ENCODE peak calls at places on chromosomes 16 and 17, in eight cellular contexts. W is AG10803, R is mesendoderm, X is uterus, A is tibial artery, K is neuronal stem cell, Y is MM.1S, C is hepatocyte. L is an unnamed sample.

GRCh38 chr16:24729967-24730815 is 740 bp downstream of the TNRC6A start:
- DNase-seq in C (peak), X (peak), R (peak), Y (peak), A (no peak), W (no peak), K (peak), L (no peak)

GRCh38 chr17:70329751-70330150 is 160.4 kb downstream of the KCNJ2 start:
- DNase-seq in Y (no peak), R (no peak), K (no peak), W (no peak), A (no peak), C (no peak), X (no peak), L (no peak)

GRCh38 chr17:80248001-80248893 is 12.4 kb upstream of the RNF213 start:
- DNase-seq in Y (no peak), A (peak), X (no peak), W (no peak), K (no peak), R (no peak), C (no peak), L (no peak)

GRCh38 chr17:2049333-2050245 is 5.3 kb upstream of the HIC1 start:
- DNase-seq in K (peak), X (peak), R (peak), W (peak), A (peak), C (peak), Y (peak), L (no peak)

GRCh38 chr17:43457362-43457692 is 26.4 kb upstream of the DHX8 start:
- DNase-seq in Y (no peak), R (no peak), A (no peak), W (no peak), C (no peak), X (no peak), K (no peak), L (no peak)

GRCh38 chr17:80585880-80586279 is 41.2 kb downstream of the RPTOR start:
- DNase-seq in Y (no peak), R (no peak), X (no peak), A (no peak), K (no peak), C (no peak), W (no peak), L (no peak)

GRCh38 chr17:2250140-2251095 is 53.2 kb downstream of the SMG6 start:
- DNase-seq in C (no peak), R (no peak), X (no peak), Y (no peak), K (no peak), A (no peak), W (no peak), L (no peak)

GRCh38 chr17:66493283-66494019 is 191.0 kb downstream of the PRKCA start:
- DNase-seq in X (no peak), A (no peak), R (no peak), K (no peak), W (peak), C (no peak), Y (no peak), L (no peak)

GRCh38 chr16:11016993-11017392 is 72.6 kb downstream of the CLEC16A start:
- DNase-seq in W (peak), K (no peak), Y (no peak), A (no peak), C (peak), X (peak), R (no peak), L (no peak)

GRCh38 chr17:7407033-7407432 is 612 bp upstream of the NLGN2 start:
- DNase-seq in C (no peak), A (no peak), W (no peak), Y (no peak), R (no peak), X (no peak), K (no peak), L (no peak)

GRCh38 chr17:39376434-39376833 is 25.0 kb downstream of the FBXL20 start:
- DNase-seq in Y (no peak), C (no peak), X (no peak), A (no peak), W (peak), K (no peak), R (no peak), L (no peak)

GRCh38 chr16:49828545-49829267 is 27.2 kb downstream of the ZNF423 start:
- DNase-seq in K (no peak), C (no peak), W (no peak), R (no peak), X (no peak), Y (no peak), A (no peak), L (no peak)

GRCh38 chr17:63760771-63761539 is 12.4 kb downstream of the CCDC47 start:
- DNase-seq in C (no peak), W (no peak), K (no peak), Y (no peak), A (no peak), X (no peak), R (peak), L (no peak)

GRCh38 chr17:1038459-1039118 is 41.7 kb downstream of the TIMM22 start:
- DNase-seq in R (peak), X (no peak), C (no peak), A (no peak), Y (no peak), W (no peak), K (no peak), L (no peak)

GRCh38 chr16:24776486-24777220 is 47.2 kb downstream of the TNRC6A start:
- DNase-seq in C (no peak), W (peak), Y (no peak), K (no peak), A (peak), X (no peak), R (no peak), L (no peak)

GRCh38 chr17:48162305-48162934 is 54.9 kb downstream of the SNX11 start:
- DNase-seq in K (no peak), W (no peak), A (no peak), X (no peak), C (no peak), Y (no peak), R (peak), L (no peak)

GRCh38 chr16:85480727-85481101 is 132.4 kb upstream of the GSE1 start:
- DNase-seq in K (no peak), C (no peak), X (no peak), W (no peak), Y (peak), A (no peak), R (no peak), L (no peak)

GRCh38 chr16:85481206-85481605 is 131.9 kb upstream of the GSE1 start:
- DNase-seq in X (no peak), A (no peak), Y (no peak), K (no peak), W (no peak), C (no peak), R (no peak), L (no peak)

GRCh38 chr16:85481738-85482137 is 131.4 kb upstream of the GSE1 start:
- DNase-seq in C (no peak), Y (no peak), A (no peak), R (no peak), X (no peak), W (no peak), K (no peak), L (no peak)

GRCh38 chr16:85477801-85478363 is 135.2 kb upstream of the GSE1 start:
- DNase-seq in C (no peak), A (no peak), Y (no peak), R (no peak), X (no peak), K (no peak), W (no peak), L (no peak)

GRCh38 chr16:85479972-85480726 is 133.0 kb upstream of the GSE1 start:
- DNase-seq in C (peak), K (no peak), A (no peak), Y (peak), W (no peak), R (peak), X (no peak), L (no peak)
- H3K4me3 ChIP-seq in C (no peak), K (no peak), A (no peak), Y (peak), W (no peak), R (no peak), X (no peak), L (no peak)

GRCh38 chr16:70429888-70430666 is 8.8 kb downstream of the ST3GAL2 start:
- DNase-seq in W (no peak), X (no peak), R (no peak), Y (no peak), C (no peak), K (no peak), A (no peak), L (no peak)

GRCh38 chr16:70428178-70428998 is 10.5 kb downstream of the ST3GAL2 start:
- DNase-seq in Y (peak), W (peak), K (no peak), C (peak), R (peak), A (peak), X (peak), L (no peak)

GRCh38 chr16:70432304-70432799 is 6.5 kb downstream of the ST3GAL2 start:
- DNase-seq in W (no peak), C (no peak), R (no peak), K (no peak), Y (no peak), A (no peak), X (no peak), L (no peak)

GRCh38 chr16:70430667-70431536 is 8.0 kb downstream of the ST3GAL2 start:
- DNase-seq in R (peak), A (peak), Y (peak), W (no peak), K (no peak), X (no peak), C (peak), L (peak)

GRCh38 chr16:70427786-70428177 is 11.1 kb downstream of the ST3GAL2 start:
- DNase-seq in R (no peak), C (no peak), W (no peak), X (no peak), Y (no peak), A (no peak), K (no peak), L (no peak)
- H3K4me3 ChIP-seq in R (no peak), C (no peak), W (no peak), X (no peak), Y (peak), A (no peak), K (peak), L (peak)

GRCh38 chr17:58323420-58324408 is 4.9 kb downstream of the TSPOAP1 start:
- DNase-seq in A (no peak), K (no peak), Y (no peak), X (no peak), R (no peak), C (no peak), W (no peak), L (no peak)
- H3K4me3 ChIP-seq in A (peak), K (no peak), Y (no peak), X (peak), R (no peak), C (peak), W (peak), L (no peak)

GRCh38 chr16:21608647-21609328 is 9.4 kb downstream of the METTL9 start:
- DNase-seq in X (no peak), A (no peak), C (no peak), Y (no peak), R (no peak), W (peak), K (no peak), L (no peak)

GRCh38 chr16:21611178-21611545 is 11.8 kb downstream of the METTL9 start:
- DNase-seq in K (no peak), Y (no peak), A (no peak), W (peak), X (no peak), R (no peak), C (no peak), L (no peak)

GRCh38 chr16:21611546-21612384 is 12.4 kb downstream of the METTL9 start:
- DNase-seq in X (no peak), C (no peak), Y (no peak), W (peak), R (no peak), A (no peak), K (no peak), L (no peak)

GRCh38 chr16:21610766-21611165 is 11.4 kb downstream of the METTL9 start:
- DNase-seq in C (no peak), A (no peak), R (no peak), Y (no peak), K (no peak), X (no peak), W (no peak), L (no peak)

DNA sequence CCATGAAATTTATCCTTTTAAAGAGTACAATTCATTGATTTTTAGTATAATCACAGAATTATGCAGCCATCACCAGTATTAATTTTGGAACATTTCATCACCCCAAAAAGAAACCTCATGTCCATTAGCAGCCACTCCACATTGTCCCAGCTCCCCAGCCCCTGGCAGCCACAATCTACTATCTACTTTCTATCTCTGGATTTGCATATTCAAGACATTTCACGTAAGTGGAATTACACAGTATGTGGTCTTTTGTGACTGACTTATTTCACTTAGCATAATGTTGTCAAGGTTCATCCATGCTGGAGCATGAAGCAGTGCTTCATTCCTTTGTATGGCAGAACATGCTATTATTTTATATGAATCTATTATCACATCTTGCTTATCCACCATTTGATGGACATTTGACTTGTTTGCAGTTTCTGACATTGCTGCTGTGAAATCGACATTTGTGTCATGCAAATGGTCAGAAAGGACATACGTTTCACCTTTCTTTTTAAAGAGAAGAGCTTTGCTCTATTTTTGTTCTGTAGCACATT is 10.7 kb downstream of the METTL9 start:
- DNase-seq in W (no peak), X (no peak), K (no peak), R (peak), A (no peak), Y (no peak), C (no peak), L (no peak)
- H3K4me3 ChIP-seq in W (no peak), X (no peak), K (no peak), R (no peak), A (no peak), Y (no peak), C (no peak), L (no peak)

DNA sequence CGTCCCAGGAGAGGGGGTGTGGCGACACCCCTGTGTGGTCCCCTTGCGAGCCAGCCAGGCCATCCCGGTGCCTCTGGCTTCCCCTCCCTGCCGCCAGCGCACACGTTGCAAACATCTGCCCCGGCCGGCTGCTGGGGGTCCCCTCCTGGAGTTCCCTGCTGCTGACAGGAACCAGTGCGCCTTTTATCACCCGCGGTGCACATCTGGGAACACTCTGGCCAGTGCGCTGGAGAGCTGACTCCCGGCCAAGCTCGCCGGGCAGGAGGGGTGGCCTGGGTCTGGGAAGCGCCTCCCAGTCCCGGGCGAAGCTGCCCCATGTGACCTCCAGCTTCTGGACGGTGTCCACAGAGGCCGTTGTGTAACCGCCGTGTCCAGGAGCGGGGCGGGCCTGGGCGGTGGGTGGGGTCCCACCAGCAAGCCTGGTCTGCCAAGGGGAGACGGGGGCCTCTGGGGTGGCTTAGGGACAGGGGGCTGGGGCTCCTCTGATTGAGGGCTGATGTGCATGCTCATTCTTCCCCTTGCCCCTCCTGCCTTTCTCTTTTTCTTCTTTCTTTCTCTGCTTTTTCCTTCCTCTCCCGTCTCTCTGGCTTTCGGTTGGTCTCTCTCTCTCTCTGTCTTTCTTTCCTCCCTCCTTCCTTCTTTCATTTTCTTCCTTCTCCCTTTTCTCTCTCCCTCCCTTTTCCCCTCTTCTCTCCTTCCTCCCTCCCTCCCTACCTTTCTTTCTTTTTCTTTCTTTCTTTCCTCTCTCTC is 25.2 kb upstream of the CIBAR2 start:
- DNase-seq in R (no peak), C (peak), Y (no peak), X (peak), A (peak), K (no peak), W (peak), L (no peak)
- H3K4me3 ChIP-seq in R (no peak), C (no peak), Y (no peak), X (peak), A (peak), K (no peak), W (peak), L (no peak)

DNA sequence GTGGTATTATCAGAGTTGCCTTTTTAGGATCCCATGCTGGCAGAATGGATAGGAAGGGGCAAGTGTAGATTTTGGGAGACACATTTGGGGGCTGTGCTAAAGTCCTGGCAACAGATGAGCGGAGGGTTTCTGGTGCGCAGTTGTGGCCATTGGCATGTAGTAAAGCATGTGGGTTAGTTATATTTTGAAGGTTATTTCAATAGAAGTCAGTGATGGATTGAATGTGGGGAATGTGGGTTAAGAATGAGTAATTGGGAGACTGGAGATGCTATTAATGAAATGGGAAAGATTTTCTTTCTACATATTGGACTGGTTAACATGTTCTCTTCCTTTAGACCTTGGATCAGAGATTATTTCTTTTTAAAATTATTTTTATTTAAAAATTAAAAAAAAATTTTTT is 10.0 kb downstream of the DUS2 start:
- DNase-seq in X (no peak), W (no peak), Y (no peak), K (no peak), C (no peak), A (no peak), R (no peak), L (no peak)
- H3K4me3 ChIP-seq in X (no peak), W (no peak), Y (no peak), K (no peak), C (no peak), A (no peak), R (no peak), L (no peak)

DNA sequence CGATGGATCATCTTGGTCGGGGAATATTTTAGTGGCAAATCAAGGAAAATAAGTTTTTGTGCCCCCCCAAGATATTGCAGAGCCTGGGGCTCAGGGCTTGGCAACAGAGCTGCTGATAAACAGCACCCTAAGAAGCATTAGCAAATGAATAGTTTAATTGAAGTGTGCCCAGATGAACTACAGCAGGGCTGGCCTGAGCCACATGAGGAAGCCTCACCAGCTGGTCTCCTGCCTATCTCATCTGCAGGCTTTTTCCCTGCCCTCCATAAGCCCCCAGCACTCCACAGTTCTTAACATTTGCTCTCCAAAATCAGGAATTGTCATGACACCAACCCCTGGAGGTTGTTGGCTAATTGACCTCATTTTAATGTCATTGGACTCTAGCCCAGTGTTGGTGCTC is 480.2 kb downstream of the HS3ST3B1 start:
- DNase-seq in X (no peak), K (no peak), R (no peak), W (no peak), A (no peak), C (no peak), Y (no peak), L (no peak)
- H3K4me3 ChIP-seq in X (no peak), K (no peak), R (no peak), W (no peak), A (no peak), C (no peak), Y (no peak), L (no peak)

L was measured in GM12864.